ENCODE peak calls at places on chromosomes 16 and 17, in four cellular contexts. D is fibroblast of lung, X is GM23248, C is esophagus squamous epithelium. K is an unnamed sample.
A peak's percentile ranks its signal among the peaks of the same experiment; 100 is the strongest.

GRCh38 chr16:49463529-49463928 is 89.9 kb downstream of the C16orf78 start:
- DNase-seq in D (no peak), X (no peak), C (no peak), K (no peak)

GRCh38 chr17:81429353-81429774 is 34.1 kb downstream of the BAHCC1 start:
- DNase-seq in D (peak; percentile 74), X (peak; percentile 86), C (no peak), K (peak; percentile 61)

GRCh38 chr17:73196500-73196899 is 3.6 kb downstream of the COG1 start:
- DNase-seq in D (peak; percentile 38), X (no peak), C (no peak), K (no peak)

GRCh38 chr16:65054457-65054856 is 67.4 kb downstream of the CDH11 start:
- DNase-seq in D (no peak), X (no peak), C (no peak), K (no peak)

GRCh38 chr16:70394853-70395252 is 44.0 kb downstream of the ST3GAL2 start:
- DNase-seq in D (no peak), X (no peak), C (no peak), K (no peak)

GRCh38 chr17:77420804-77421634 is 280.2 kb downstream of the SEC14L1 start:
- DNase-seq in D (peak; percentile 88), X (peak; percentile 68), C (no peak), K (peak; percentile 91)

GRCh38 chr16:31191697-31192428 is 10.7 kb downstream of the PYCARD start:
- DNase-seq in D (no peak), X (no peak), C (no peak), K (no peak)

GRCh38 chr17:6487243-6488007 is 43.2 kb downstream of the PIMREG start:
- DNase-seq in D (no peak), X (peak; percentile 17), C (no peak), K (no peak)

GRCh38 chr17:49986396-49987289 is 8.4 kb downstream of the DLX3 start:
- DNase-seq in D (no peak), X (no peak), C (no peak), K (no peak)

GRCh38 chr17:6786618-6787017 is 10.6 kb downstream of the FBXO39 start:
- DNase-seq in D (peak; percentile 28), X (peak; percentile 95), C (no peak), K (peak; percentile 94)

GRCh38 chr16:27470567-27471431 is 68.8 kb downstream of the IL21R start:
- DNase-seq in D (peak; percentile 83), X (peak; percentile 64), C (no peak), K (peak; percentile 88)

DNA sequence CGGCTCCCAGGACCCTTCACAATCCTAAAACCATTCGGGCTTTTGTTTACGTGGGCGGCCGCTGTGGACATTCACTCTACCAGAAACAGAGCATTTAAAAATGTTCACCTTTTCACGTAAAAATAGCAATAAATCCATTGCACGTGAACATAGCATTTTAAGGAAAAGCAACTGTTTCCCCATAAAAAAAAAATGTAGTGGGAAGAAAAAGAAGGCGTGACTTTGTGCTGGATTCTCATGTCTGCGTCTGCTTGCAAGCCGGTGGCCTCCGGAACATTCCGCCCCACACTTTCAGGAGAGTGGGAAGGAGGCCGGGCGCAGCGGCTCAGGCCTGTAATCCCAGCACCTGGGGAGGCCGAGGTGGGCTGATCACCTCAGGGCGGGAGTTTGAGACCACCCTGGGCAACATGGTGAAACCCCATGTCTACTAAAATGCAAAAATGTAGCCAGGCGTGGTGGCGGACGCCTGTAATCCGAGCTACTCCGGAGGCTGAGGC is 13.4 kb upstream of the GNG13 start:
- DNase-seq in D (no peak), X (no peak), C (no peak), K (no peak)
- H3K4me3 ChIP-seq in D (no peak overlapping the region), X (peak overlapping the region; percentile 71), C (no peak overlapping the region), K (no peak overlapping the region)

DNA sequence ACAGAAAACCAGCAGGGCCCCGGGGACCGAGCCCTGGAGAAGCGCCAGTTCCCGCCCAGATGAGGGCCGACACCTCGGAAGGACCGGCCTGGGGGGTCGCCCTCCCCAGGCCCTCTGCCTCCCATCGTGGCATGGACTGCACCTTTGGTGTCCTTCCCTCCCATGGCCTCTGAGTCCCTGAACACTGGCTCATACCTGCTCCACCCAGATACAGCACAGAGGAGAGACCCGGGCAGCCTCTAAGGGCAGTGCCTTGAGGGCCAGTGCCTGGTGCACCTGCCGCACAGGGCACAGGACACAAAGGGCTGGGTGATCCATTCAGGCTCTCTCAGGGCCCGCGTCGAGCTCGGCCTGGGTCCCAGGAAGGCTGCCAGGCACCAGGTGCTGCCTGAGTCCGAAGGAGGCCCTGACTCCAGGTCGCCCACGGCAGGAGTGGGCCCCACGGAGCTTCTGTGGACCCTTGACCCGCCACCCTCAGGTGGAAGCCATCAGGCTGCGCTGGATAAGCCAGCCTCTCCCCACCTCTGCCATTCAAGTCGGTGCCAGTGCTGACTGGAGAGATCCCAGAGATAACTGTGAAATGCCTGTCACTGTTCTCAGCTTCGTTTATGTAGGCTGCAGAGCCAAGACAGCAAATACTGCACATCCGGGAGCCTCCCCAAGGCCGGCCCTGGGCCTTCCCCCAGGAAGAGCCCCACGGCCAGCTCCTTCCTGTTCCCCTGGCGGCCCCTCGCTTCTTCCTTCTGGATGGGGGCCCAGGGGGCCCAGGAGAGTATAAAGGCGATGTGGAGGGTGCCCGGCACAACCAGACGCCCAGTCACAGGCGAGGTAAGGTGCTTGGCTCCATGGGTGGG is at the start of gene ZG16B:
- DNase-seq in D (no peak), X (no peak), C (no peak), K (no peak)
- H3K4me3 ChIP-seq in D (no peak within 1 kb of the TSS), X (no peak within 1 kb of the TSS), C (no peak within 1 kb of the TSS), K (no peak within 1 kb of the TSS)

GRCh38 chr17:41679740-41680425 is 8.8 kb upstream of the EIF1 start:
- DNase-seq in D (no peak), X (no peak), C (no peak), K (no peak)

GRCh38 chr17:41680426-41681040 is 8.2 kb upstream of the EIF1 start:
- DNase-seq in D (no peak), X (no peak), C (no peak), K (no peak)

GRCh38 chr17:41678907-41679739 is 9.6 kb upstream of the EIF1 start:
- DNase-seq in D (peak; percentile 41), X (peak; percentile 66), C (no peak), K (peak; percentile 48)

GRCh38 chr17:41676058-41676419 is 12.6 kb upstream of the EIF1 start:
- DNase-seq in D (no peak), X (no peak), C (no peak), K (no peak)

GRCh38 chr17:41678411-41678906 is 10.2 kb upstream of the EIF1 start:
- DNase-seq in D (no peak), X (no peak), C (no peak), K (no peak)
- H3K4me3 ChIP-seq in D (peak overlapping the region; percentile 25), X (peak overlapping the region; percentile 65), C (peak overlapping the region; percentile 3), K (no peak overlapping the region)

GRCh38 chr16:86821933-86822332 is 243.6 kb downstream of the FOXL1 start:
- DNase-seq in D (no peak), X (no peak), C (no peak), K (no peak)

GRCh38 chr16:86816930-86817625 is 238.7 kb downstream of the FOXL1 start:
- DNase-seq in D (no peak), X (no peak), C (no peak), K (no peak)

GRCh38 chr16:86818701-86819522 is 240.6 kb downstream of the FOXL1 start:
- DNase-seq in D (no peak), X (no peak), C (no peak), K (no peak)

GRCh38 chr16:86823125-86823524 is 244.8 kb downstream of the FOXL1 start:
- DNase-seq in D (no peak), X (no peak), C (no peak), K (no peak)

GRCh38 chr16:86819523-86819887 is 241.2 kb downstream of the FOXL1 start:
- DNase-seq in D (peak; percentile 12), X (peak; percentile 36), C (no peak), K (no peak)
- H3K4me3 ChIP-seq in D (no peak overlapping the region), X (no peak overlapping the region), C (no peak overlapping the region), K (no peak overlapping the region)

DNA sequence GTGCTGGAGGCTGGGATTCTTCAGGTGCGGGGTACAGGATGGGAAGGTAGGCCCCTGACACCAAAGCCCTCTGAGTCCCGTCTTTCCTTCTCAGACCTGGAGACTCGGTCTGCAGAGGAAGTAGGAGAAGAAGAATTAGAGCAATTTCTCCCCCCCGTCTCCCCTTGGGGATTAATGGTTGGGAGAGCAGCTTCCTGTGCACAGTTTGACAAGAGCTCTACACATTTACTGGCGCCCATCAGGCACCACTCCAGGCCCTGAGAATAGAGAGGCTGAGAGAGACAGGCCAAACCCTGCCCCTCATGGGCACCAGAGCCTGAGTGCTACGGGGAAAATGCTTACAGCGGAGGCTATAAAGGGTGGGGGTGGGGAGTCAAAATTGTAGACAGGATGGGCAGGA is 3.5 kb upstream of the C16orf74 start:
- DNase-seq in D (no peak), X (no peak), C (no peak), K (no peak)
- H3K4me3 ChIP-seq in D (no peak overlapping the region), X (no peak overlapping the region), C (no peak overlapping the region), K (no peak overlapping the region)

GRCh38 chr17:7931709-7932482 is at the start of the genes CNTROB and TRAPPC1:
- DNase-seq in D (peak; percentile 99), X (peak; percentile 99), C (peak; percentile 98), K (peak; percentile 98)

GRCh38 chr17:7930841-7931631 is 710 bp downstream of the TRAPPC1 start:
- DNase-seq in D (no peak), X (no peak), C (no peak), K (no peak)

GRCh38 chr17:7932483-7932891 is 481 bp downstream of the CNTROB start:
- DNase-seq in D (peak; percentile 24), X (peak; percentile 56), C (no peak), K (peak; percentile 31)

GRCh38 chr17:7927596-7927995 is 2.1 kb downstream of the KCNAB3 start:
- DNase-seq in D (no peak), X (no peak), C (no peak), K (no peak)

GRCh38 chr17:7929158-7930029 is at the start of gene KCNAB3:
- DNase-seq in D (peak; percentile 69), X (peak; percentile 78), C (no peak), K (peak; percentile 70)
- H3K4me3 ChIP-seq in D (peak within 1 kb of the TSS; percentile 28), X (no peak within 1 kb of the TSS), C (peak within 1 kb of the TSS; percentile 13), K (peak within 1 kb of the TSS; percentile 97)

DNA sequence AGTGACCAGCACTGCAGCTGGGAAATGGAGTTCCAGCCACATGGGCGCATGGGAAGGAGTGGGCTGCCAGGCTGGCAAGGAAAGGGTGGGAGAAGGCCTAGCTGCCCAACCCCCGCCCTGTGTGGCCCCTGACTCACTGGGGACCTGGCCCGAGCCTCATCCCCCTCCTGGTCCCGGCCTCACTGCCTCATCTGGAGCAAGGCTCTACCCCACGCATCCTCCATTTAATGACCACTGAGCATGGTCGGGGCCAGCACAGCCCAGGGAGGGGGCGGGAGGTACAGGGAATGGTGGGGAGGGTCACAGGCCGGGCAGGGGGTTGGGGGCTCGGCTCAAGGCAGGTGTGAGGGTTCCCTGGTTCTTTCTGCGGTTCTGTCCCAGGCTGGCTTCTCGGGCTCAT is 16.1 kb downstream of the SPNS2 start:
- DNase-seq in D (no peak), X (no peak), C (no peak), K (no peak)
- H3K4me3 ChIP-seq in D (no peak overlapping the region), X (no peak overlapping the region), C (no peak overlapping the region), K (no peak overlapping the region)

DNA sequence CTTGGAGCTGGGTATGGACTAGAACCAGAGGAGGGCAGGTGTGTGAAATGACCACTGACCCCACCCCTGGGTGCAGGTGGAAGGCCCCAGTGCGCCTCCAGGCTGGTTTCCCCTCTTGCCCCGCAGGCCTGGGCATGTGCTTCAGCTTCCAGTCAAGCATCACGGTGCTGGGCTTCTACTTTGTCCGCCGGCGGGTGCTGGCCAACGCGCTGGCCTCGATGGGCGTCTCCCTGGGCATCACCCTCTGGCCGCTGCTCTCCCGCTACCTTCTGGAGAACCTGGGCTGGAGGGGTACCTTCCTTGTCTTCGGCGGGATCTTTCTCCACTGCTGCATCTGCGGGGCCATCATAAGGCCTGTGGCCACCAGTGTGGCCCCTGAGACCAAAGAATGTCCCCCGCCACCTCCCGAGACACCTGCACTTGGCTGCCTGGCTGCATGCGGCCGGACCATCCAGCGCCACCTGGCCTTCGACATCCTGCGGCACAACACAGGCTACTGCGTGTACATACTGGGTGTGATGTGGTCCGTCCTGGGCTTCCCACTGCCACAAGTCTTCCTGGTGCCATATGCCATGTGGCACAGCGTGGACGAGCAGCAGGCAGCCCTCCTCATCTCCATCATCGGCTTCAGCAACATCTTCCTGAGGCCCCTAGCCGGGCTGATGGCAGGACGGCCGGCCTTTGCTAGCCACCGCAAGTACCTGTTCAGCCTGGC is 9.7 kb upstream of the ARMC7 start:
- DNase-seq in D (no peak), X (no peak), C (no peak), K (no peak)
- H3K4me3 ChIP-seq in D (no peak overlapping the region), X (no peak overlapping the region), C (no peak overlapping the region), K (no peak overlapping the region)